ENCODE peak calls at places on chromosomes 3 and 15, in six cellular contexts. One of them, this sample, is unnamed.

GRCh38 chr3:58526124-58526957 is 10.6 kb downstream of the ACOX2 start:
- DNase-seq in adrenal gland: no peak
- DNase-seq in OCI-LY7: no peak
- DNase-seq in tibial artery: no peak
- DNase-seq in endothelial cell: no peak
- DNase-seq in AG09319: peak; percentile 57
- DNase-seq in this sample: peak; percentile 51

GRCh38 chr15:80788536-80788935 is 9.4 kb downstream of the CEMIP start:
- DNase-seq in adrenal gland: no peak
- DNase-seq in OCI-LY7: no peak
- DNase-seq in endothelial cell: no peak
- DNase-seq in tibial artery: no peak
- DNase-seq in AG09319: no peak
- DNase-seq in this sample: no peak

GRCh38 chr3:142064454-142064853 is 84.9 kb downstream of the TFDP2 start:
- DNase-seq in AG09319: no peak
- DNase-seq in OCI-LY7: no peak
- DNase-seq in adrenal gland: no peak
- DNase-seq in endothelial cell: no peak
- DNase-seq in tibial artery: no peak
- DNase-seq in this sample: no peak

GRCh38 chr3:155282416-155283091 is 10.9 kb downstream of the STRIT1 start:
- DNase-seq in adrenal gland: no peak
- DNase-seq in endothelial cell: no peak
- DNase-seq in AG09319: no peak
- DNase-seq in tibial artery: no peak
- DNase-seq in OCI-LY7: no peak
- DNase-seq in this sample: peak; percentile 67

GRCh38 chr3:59469948-59470723 is 420.3 kb upstream of the CFAP20DC start:
- DNase-seq in endothelial cell: no peak
- DNase-seq in OCI-LY7: no peak
- DNase-seq in AG09319: no peak
- DNase-seq in tibial artery: no peak
- DNase-seq in adrenal gland: no peak
- DNase-seq in this sample: no peak

GRCh38 chr3:11507719-11508118 is 136.0 kb downstream of the VGLL4 start:
- DNase-seq in adrenal gland: no peak
- DNase-seq in endothelial cell: no peak
- DNase-seq in OCI-LY7: no peak
- DNase-seq in AG09319: no peak
- DNase-seq in tibial artery: no peak
- DNase-seq in this sample: no peak

GRCh38 chr3:181909241-181909640 is 197.5 kb downstream of the SOX2 start:
- DNase-seq in adrenal gland: no peak
- DNase-seq in endothelial cell: no peak
- DNase-seq in AG09319: no peak
- DNase-seq in OCI-LY7: no peak
- DNase-seq in tibial artery: no peak
- DNase-seq in this sample: no peak

GRCh38 chr3:72044231-72044935 is 259.4 kb upstream of the PROK2 start:
- DNase-seq in AG09319: no peak
- DNase-seq in tibial artery: no peak
- DNase-seq in OCI-LY7: no peak
- DNase-seq in adrenal gland: no peak
- DNase-seq in endothelial cell: peak; percentile 7
- DNase-seq in this sample: no peak

GRCh38 chr3:98561727-98562521 is 30.1 kb downstream of the GPR15 start:
- DNase-seq in endothelial cell: no peak
- DNase-seq in adrenal gland: no peak
- DNase-seq in tibial artery: no peak
- DNase-seq in AG09319: no peak
- DNase-seq in OCI-LY7: no peak
- DNase-seq in this sample: no peak

GRCh38 chr3:12796171-12797123 is at the start of gene CAND2:
- DNase-seq in AG09319: no peak
- DNase-seq in OCI-LY7: peak; percentile 73
- DNase-seq in tibial artery: peak; percentile 71
- DNase-seq in endothelial cell: peak; percentile 40
- DNase-seq in adrenal gland: peak; percentile 71
- DNase-seq in this sample: no peak

GRCh38 chr3:189834462-189834861 is 203.3 kb downstream of the TP63 start:
- DNase-seq in adrenal gland: no peak
- DNase-seq in OCI-LY7: no peak
- DNase-seq in endothelial cell: no peak
- DNase-seq in AG09319: no peak
- DNase-seq in tibial artery: no peak
- DNase-seq in this sample: no peak

GRCh38 chr3:5078151-5078550 is 43.9 kb upstream of the ARL8B start:
- DNase-seq in adrenal gland: no peak
- DNase-seq in endothelial cell: no peak
- DNase-seq in tibial artery: no peak
- DNase-seq in OCI-LY7: no peak
- DNase-seq in AG09319: no peak
- DNase-seq in this sample: no peak

GRCh38 chr15:41790756-41791546 is 16.7 kb downstream of the MAPKBP1 start:
- DNase-seq in endothelial cell: peak; percentile 53
- DNase-seq in adrenal gland: peak; percentile 63
- DNase-seq in tibial artery: no peak
- DNase-seq in AG09319: no peak
- DNase-seq in OCI-LY7: peak; percentile 44
- DNase-seq in this sample: no peak

GRCh38 chr3:189488241-189488767 is 142.9 kb upstream of the TP63 start:
- DNase-seq in tibial artery: no peak
- DNase-seq in endothelial cell: no peak
- DNase-seq in AG09319: no peak
- DNase-seq in adrenal gland: no peak
- DNase-seq in OCI-LY7: no peak
- DNase-seq in this sample: no peak

GRCh38 chr3:159796744-159797143 is 191.9 kb upstream of the IL12A start:
- DNase-seq in tibial artery: no peak
- DNase-seq in adrenal gland: no peak
- DNase-seq in endothelial cell: no peak
- DNase-seq in AG09319: no peak
- DNase-seq in OCI-LY7: no peak
- DNase-seq in this sample: no peak

GRCh38 chr15:40003491-40003916 is 35.5 kb downstream of the SRP14 start:
- DNase-seq in OCI-LY7: no peak
- DNase-seq in endothelial cell: no peak
- DNase-seq in tibial artery: no peak
- DNase-seq in AG09319: no peak
- DNase-seq in adrenal gland: no peak
- DNase-seq in this sample: no peak

GRCh38 chr15:92629975-92630626 is 25.5 kb downstream of the FAM174B start:
- DNase-seq in AG09319: no peak
- DNase-seq in endothelial cell: no peak
- DNase-seq in adrenal gland: peak; percentile 36
- DNase-seq in tibial artery: no peak
- DNase-seq in OCI-LY7: no peak
- DNase-seq in this sample: no peak

GRCh38 chr3:120428904-120429303 is 21.9 kb downstream of the FSTL1 start:
- DNase-seq in OCI-LY7: no peak
- DNase-seq in AG09319: no peak
- DNase-seq in tibial artery: no peak
- DNase-seq in adrenal gland: no peak
- DNase-seq in endothelial cell: no peak
- DNase-seq in this sample: no peak

GRCh38 chr3:149744151-149744550 is 8.1 kb downstream of the COMMD2 start:
- DNase-seq in OCI-LY7: no peak
- DNase-seq in AG09319: no peak
- DNase-seq in tibial artery: no peak
- DNase-seq in adrenal gland: no peak
- DNase-seq in endothelial cell: no peak
- DNase-seq in this sample: no peak

GRCh38 chr3:23817508-23818223 is 11.9 kb downstream of the UBE2E1 start:
- DNase-seq in adrenal gland: no peak
- DNase-seq in AG09319: no peak
- DNase-seq in OCI-LY7: no peak
- DNase-seq in endothelial cell: no peak
- DNase-seq in tibial artery: no peak
- DNase-seq in this sample: no peak

GRCh38 chr3:31439888-31440287 is 92.8 kb upstream of the STT3B start:
- DNase-seq in tibial artery: no peak
- DNase-seq in OCI-LY7: no peak
- DNase-seq in endothelial cell: no peak
- DNase-seq in adrenal gland: no peak
- DNase-seq in AG09319: no peak
- DNase-seq in this sample: no peak

GRCh38 chr3:189862385-189863023 is 231.3 kb downstream of the TP63 start:
- DNase-seq in endothelial cell: no peak
- DNase-seq in tibial artery: no peak
- DNase-seq in adrenal gland: no peak
- DNase-seq in AG09319: peak; percentile 53
- DNase-seq in OCI-LY7: no peak
- DNase-seq in this sample: no peak

GRCh38 chr3:142151828-142152227 is 2.5 kb upstream of the TFDP2 start:
- DNase-seq in adrenal gland: no peak
- DNase-seq in tibial artery: no peak
- DNase-seq in endothelial cell: no peak
- DNase-seq in OCI-LY7: no peak
- DNase-seq in AG09319: no peak
- DNase-seq in this sample: no peak

GRCh38 chr15:58293622-58294550 is 137.9 kb upstream of the LIPC start:
- DNase-seq in tibial artery: no peak
- DNase-seq in adrenal gland: no peak
- DNase-seq in AG09319: no peak
- DNase-seq in endothelial cell: no peak
- DNase-seq in OCI-LY7: no peak
- DNase-seq in this sample: peak; percentile 40

GRCh38 chr15:90396321-90396720 is 8.3 kb downstream of the IQGAP1 start:
- DNase-seq in tibial artery: no peak
- DNase-seq in adrenal gland: no peak
- DNase-seq in endothelial cell: no peak
- DNase-seq in OCI-LY7: no peak
- DNase-seq in AG09319: no peak
- DNase-seq in this sample: no peak

GRCh38 chr15:32682569-32682968 is 35.2 kb upstream of the GREM1 start:
- DNase-seq in tibial artery: peak; percentile 39
- DNase-seq in endothelial cell: no peak
- DNase-seq in OCI-LY7: no peak
- DNase-seq in AG09319: peak; percentile 83
- DNase-seq in adrenal gland: peak; percentile 61
- DNase-seq in this sample: no peak

GRCh38 chr15:74815121-74815933 is 2.7 kb downstream of the LMAN1L start:
- DNase-seq in AG09319: no peak
- DNase-seq in OCI-LY7: no peak
- DNase-seq in tibial artery: no peak
- DNase-seq in endothelial cell: no peak
- DNase-seq in adrenal gland: peak; percentile 87
- DNase-seq in this sample: peak; percentile 69

GRCh38 chr3:8709801-8710524 is 23.6 kb upstream of the CAV3 start:
- DNase-seq in adrenal gland: no peak
- DNase-seq in AG09319: no peak
- DNase-seq in OCI-LY7: no peak
- DNase-seq in tibial artery: no peak
- DNase-seq in endothelial cell: no peak
- DNase-seq in this sample: no peak

GRCh38 chr15:43209059-43209824 is 11.6 kb downstream of the EPB42 start:
- DNase-seq in AG09319: no peak
- DNase-seq in adrenal gland: peak; percentile 44
- DNase-seq in endothelial cell: peak; percentile 40
- DNase-seq in OCI-LY7: no peak
- DNase-seq in tibial artery: no peak
- DNase-seq in this sample: no peak
- TF ChIP-seq CTCF in AG09319: no peak
- TF ChIP-seq CTCF in adrenal gland: no peak
- TF ChIP-seq CTCF in endothelial cell: no peak
- TF ChIP-seq CTCF in OCI-LY7: no peak
- TF ChIP-seq CTCF in tibial artery: no peak
- TF ChIP-seq CTCF in this sample: no peak

GRCh38 chr3:95212117-95212516 is 1149.3 kb downstream of the NSUN3 start:
- DNase-seq in adrenal gland: no peak
- DNase-seq in OCI-LY7: no peak
- DNase-seq in endothelial cell: no peak
- DNase-seq in AG09319: no peak
- DNase-seq in tibial artery: no peak
- DNase-seq in this sample: no peak

GRCh38 chr3:95217661-95218060 is 1154.8 kb downstream of the NSUN3 start:
- DNase-seq in OCI-LY7: no peak
- DNase-seq in adrenal gland: no peak
- DNase-seq in tibial artery: no peak
- DNase-seq in AG09319: no peak
- DNase-seq in endothelial cell: no peak
- DNase-seq in this sample: no peak

GRCh38 chr3:95218484-95218883 is 1155.6 kb downstream of the NSUN3 start:
- DNase-seq in OCI-LY7: no peak
- DNase-seq in AG09319: no peak
- DNase-seq in endothelial cell: no peak
- DNase-seq in adrenal gland: no peak
- DNase-seq in tibial artery: no peak
- DNase-seq in this sample: no peak

GRCh38 chr3:95210878-95211277 is 1148.0 kb downstream of the NSUN3 start:
- DNase-seq in endothelial cell: no peak
- DNase-seq in OCI-LY7: no peak
- DNase-seq in tibial artery: no peak
- DNase-seq in adrenal gland: no peak
- DNase-seq in AG09319: no peak
- DNase-seq in this sample: no peak

GRCh38 chr3:95215437-95215836 is 1152.6 kb downstream of the NSUN3 start:
- DNase-seq in AG09319: no peak
- DNase-seq in endothelial cell: no peak
- DNase-seq in adrenal gland: no peak
- DNase-seq in tibial artery: no peak
- DNase-seq in OCI-LY7: no peak
- DNase-seq in this sample: no peak
- TF ChIP-seq CTCF in AG09319: no peak
- TF ChIP-seq CTCF in endothelial cell: no peak
- TF ChIP-seq CTCF in adrenal gland: no peak
- TF ChIP-seq CTCF in tibial artery: no peak
- TF ChIP-seq CTCF in OCI-LY7: no peak
- TF ChIP-seq CTCF in this sample: no peak

DNA sequence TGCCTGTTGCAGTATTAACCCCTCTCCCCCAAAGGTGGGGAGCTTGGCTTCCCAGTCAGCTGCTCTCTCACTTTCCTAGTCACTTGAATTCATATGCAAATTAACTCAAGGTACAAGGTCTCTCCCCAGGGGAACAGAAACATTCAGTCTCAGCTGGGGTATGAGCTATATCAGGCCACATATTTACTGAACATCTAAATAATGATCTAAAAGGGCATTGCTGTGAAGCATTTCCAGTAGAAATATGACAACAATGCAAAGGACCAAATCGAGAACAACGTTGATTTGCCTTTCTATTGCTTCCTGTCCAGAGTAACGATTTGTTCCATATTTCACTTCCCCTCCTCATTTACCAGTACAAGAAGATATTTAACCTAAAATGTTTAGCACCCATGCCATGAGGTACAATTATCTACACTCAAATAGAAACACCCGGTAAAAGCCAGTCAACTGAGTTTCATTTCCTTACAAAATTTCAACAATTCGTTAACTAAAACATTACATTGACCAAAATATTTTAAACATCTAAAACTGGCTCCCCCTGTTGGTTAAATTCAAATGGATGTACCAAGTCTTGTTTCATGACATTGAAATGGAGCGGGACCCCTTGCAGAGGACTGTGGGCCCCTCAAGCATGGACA is 36.5 kb upstream of the KLHL6 start:
- DNase-seq in endothelial cell: no peak
- DNase-seq in adrenal gland: no peak
- DNase-seq in AG09319: no peak
- DNase-seq in OCI-LY7: peak; percentile 95
- DNase-seq in tibial artery: no peak
- DNase-seq in this sample: no peak
- TF ChIP-seq CTCF in endothelial cell: peak; percentile 22
- TF ChIP-seq CTCF in adrenal gland: peak; percentile 29
- TF ChIP-seq CTCF in AG09319: no peak
- TF ChIP-seq CTCF in OCI-LY7: peak; percentile 90
- TF ChIP-seq CTCF in tibial artery: no peak
- TF ChIP-seq CTCF in this sample: no peak

GRCh38 chr3:138945646-138946553 is 1.0 kb downstream of the FOXL2 start:
- DNase-seq in tibial artery: no peak
- DNase-seq in OCI-LY7: no peak
- DNase-seq in AG09319: no peak
- DNase-seq in endothelial cell: peak; percentile 51
- DNase-seq in adrenal gland: no peak
- DNase-seq in this sample: peak; percentile 86
- TF ChIP-seq CTCF in tibial artery: no peak
- TF ChIP-seq CTCF in OCI-LY7: no peak
- TF ChIP-seq CTCF in AG09319: peak; percentile 25
- TF ChIP-seq CTCF in endothelial cell: peak; percentile 19
- TF ChIP-seq CTCF in adrenal gland: no peak
- TF ChIP-seq CTCF in this sample: peak; percentile 32